ENCODE peak calls at places on chromosomes 3 and 15, in six cellular contexts. I is Panc1, W is gastrocnemius medialis, T is WERI-Rb-1, Z is breast epithelium, S is fibroblast of lung. X is an unnamed sample.

GRCh38 chr3:138946554-138947302 is at the start of the genes FOXL2 and FOXL2NB:
- DNase-seq in I (no peak), W (no peak), T (peak; percentile 70), Z (no peak), S (peak; percentile 42), X (no peak)

GRCh38 chr3:179076243-179077027 is 4.8 kb upstream of the ZMAT3 start:
- DNase-seq in I (no peak), W (no peak), T (no peak), Z (no peak), S (no peak), X (no peak)

GRCh38 chr3:117811797-117812196 is 1102.2 kb downstream of the TUSC7 start:
- DNase-seq in I (no peak), W (no peak), T (no peak), Z (no peak), S (no peak), X (no peak)

GRCh38 chr3:123084738-123085237 is 18.0 kb downstream of the PDIA5 start:
- DNase-seq in I (no peak), W (no peak), T (no peak), Z (no peak), S (no peak), X (no peak)

GRCh38 chr3:107600784-107601183 is 78.0 kb downstream of the BBX start:
- DNase-seq in I (no peak), W (no peak), T (no peak), Z (no peak), S (no peak), X (no peak)

GRCh38 chr15:42595641-42596240 is 20.3 kb downstream of the STARD9 start:
- DNase-seq in I (no peak), W (no peak), T (no peak), Z (no peak), S (peak; percentile 84), X (no peak)

GRCh38 chr3:57999423-58000115 is 8.7 kb upstream of the FLNB start:
- DNase-seq in I (no peak), W (no peak), T (no peak), Z (no peak), S (no peak), X (no peak)

GRCh38 chr3:139655880-139656279 is 21.9 kb downstream of the NMNAT3 start:
- DNase-seq in I (no peak), W (no peak), T (no peak), Z (no peak), S (peak; percentile 17), X (peak; percentile 62)

GRCh38 chr3:18237251-18238005 is 187.7 kb downstream of the SATB1 start:
- DNase-seq in I (no peak), W (no peak), T (no peak), Z (no peak), S (peak; percentile 17), X (no peak)

GRCh38 chr3:14482271-14482721 is 57.8 kb downstream of the GRIP2 start:
- DNase-seq in I (no peak), W (no peak), T (no peak), Z (no peak), S (no peak), X (no peak)

GRCh38 chr15:90482124-90483011 is 47.4 kb upstream of the CRTC3 start:
- DNase-seq in I (peak; percentile 18), W (no peak), T (peak; percentile 27), Z (no peak), S (peak; percentile 74), X (no peak)

GRCh38 chr3:17915341-17915740 is 172.9 kb upstream of the TBC1D5 start:
- DNase-seq in I (no peak), W (no peak), T (no peak), Z (no peak), S (no peak), X (no peak)

DNA sequence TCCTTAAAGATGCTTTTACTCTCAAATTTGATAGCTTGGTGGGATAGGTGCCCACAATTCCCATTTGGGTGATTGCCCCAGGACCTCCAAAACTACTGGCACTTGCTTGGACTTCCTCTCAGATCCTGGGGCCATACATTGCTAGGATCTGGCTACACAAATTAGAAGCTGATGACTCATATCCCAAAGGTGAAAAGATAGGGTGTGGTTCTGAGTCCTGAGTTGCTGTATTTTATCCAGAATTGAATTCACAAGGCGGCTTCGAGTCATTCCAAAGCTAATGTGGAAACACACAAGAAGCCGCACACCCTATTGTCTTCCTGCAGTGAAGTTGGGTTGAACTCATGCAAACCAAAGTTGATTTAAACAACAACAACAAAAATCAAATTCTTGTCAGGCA is 53.4 kb downstream of the DUT start:
- DNase-seq in I (no peak), W (no peak), T (no peak), Z (no peak), S (no peak), X (no peak)
- H3K4me3 ChIP-seq in I (no peak overlapping the region), W (no peak overlapping the region), T (no peak overlapping the region), Z (no peak overlapping the region), S (no peak overlapping the region), X (no peak overlapping the region)

DNA sequence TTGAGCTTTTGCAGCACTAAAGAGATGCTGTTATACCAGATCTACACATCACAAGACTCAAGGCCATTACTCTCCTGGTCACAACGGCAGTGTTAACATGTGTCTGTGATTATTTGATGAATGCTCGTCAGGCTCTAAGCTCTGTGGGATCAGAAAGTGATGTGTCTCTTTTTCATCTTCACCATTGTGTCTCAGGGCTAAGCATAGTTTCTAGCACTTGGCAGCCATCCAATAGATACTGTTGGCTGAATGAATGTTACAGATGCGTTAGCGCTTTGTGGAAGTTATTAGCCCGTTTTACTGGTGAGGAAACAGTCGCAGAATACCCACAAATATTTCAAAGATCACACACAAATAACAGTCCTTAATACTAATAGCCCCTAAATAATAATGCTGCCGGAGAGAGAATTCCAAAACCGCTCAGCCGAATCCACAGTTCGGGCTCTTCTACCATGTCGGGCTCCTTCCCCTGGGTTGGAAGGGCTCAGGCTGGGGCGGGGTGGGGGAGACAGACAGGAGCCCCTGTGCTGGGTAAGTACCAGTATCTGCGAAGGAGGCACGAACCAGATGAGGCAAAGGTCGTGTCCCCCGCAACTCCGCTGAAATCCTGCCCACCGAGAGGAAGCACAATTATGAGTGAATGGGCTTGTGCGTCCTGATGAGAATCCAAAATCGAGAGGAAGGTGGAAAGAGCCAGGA is 1.1 kb upstream of the FAM81A start:
- DNase-seq in I (no peak), W (no peak), T (no peak), Z (no peak), S (no peak), X (no peak)
- H3K27me3 ChIP-seq in I (peaks cover 10% of the 10 kb centered on the region), W (no peaks in the 10 kb centered on the region), T (no peaks in the 10 kb centered on the region), Z (no peaks in the 10 kb centered on the region), S (peaks cover 17% of the 10 kb centered on the region), X (no peaks in the 10 kb centered on the region)

DNA sequence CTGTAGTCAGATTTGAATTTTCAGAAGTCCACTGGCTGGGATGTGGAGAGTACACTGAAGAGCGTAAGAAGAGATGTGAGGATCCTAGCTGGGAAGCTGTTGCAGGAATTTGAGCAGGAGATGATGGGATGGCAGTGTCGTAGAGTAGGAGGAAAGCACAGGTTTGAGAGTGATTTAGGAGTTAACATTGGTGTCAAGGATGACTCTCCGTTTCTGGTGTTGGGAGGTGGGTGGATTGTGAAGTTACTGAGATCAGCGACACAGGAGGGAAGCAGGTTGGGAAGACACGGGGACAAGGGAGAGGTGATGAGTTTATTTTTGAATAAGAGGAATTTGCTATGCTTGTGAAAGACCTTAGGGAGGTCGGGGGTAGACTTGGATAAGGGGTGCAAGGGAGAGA is 434.2 kb upstream of the TPM1 start:
- DNase-seq in I (no peak), W (no peak), T (no peak), Z (no peak), S (no peak), X (no peak)
- H3K27ac ChIP-seq in I (no peak overlapping the region), W (no peak overlapping the region), T (no peak overlapping the region), Z (no peak overlapping the region), S (no peak overlapping the region), X (no peak overlapping the region)

GRCh38 chr15:63308491-63308890 is 31.1 kb downstream of the APH1B start:
- DNase-seq in I (no peak), W (no peak), T (no peak), Z (no peak), S (no peak), X (no peak)

GRCh38 chr15:63308947-63309346 is 31.5 kb downstream of the APH1B start:
- DNase-seq in I (no peak), W (no peak), T (no peak), Z (no peak), S (no peak), X (no peak)

GRCh38 chr15:63313866-63314265 is 36.5 kb downstream of the APH1B start:
- DNase-seq in I (no peak), W (no peak), T (no peak), Z (no peak), S (no peak), X (no peak)

GRCh38 chr15:63312286-63312685 is 34.9 kb downstream of the APH1B start:
- DNase-seq in I (no peak), W (no peak), T (no peak), Z (no peak), S (no peak), X (no peak)

DNA sequence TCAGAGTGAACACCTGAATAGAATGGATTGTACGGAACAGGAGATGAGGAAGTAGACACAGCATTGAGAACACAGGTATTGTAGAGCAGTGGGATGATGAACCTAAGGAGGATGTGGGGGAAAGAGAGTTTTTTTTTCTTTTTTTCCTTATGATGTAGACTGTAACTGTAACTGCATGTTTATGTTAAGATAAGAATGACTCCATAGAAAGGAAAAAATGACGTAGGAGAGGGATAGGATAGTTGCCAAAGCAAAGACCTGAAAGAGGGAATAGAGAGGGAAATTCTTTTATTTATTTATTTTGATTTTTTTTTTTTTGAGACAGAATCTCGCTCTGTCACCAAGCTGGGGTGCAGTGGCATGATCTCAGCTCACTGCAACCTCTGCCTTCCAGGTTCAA is 33.2 kb downstream of the APH1B start:
- DNase-seq in I (no peak), W (no peak), T (no peak), Z (no peak), S (no peak), X (no peak)
- H3K4me3 ChIP-seq in I (no peak overlapping the region), W (no peak overlapping the region), T (no peak overlapping the region), Z (no peak overlapping the region), S (no peak overlapping the region), X (no peak overlapping the region)

GRCh38 chr3:72324253-72324811 is 523.9 kb downstream of the SHQ1 start:
- DNase-seq in I (no peak), W (no peak), T (no peak), Z (no peak), S (no peak), X (no peak)

GRCh38 chr3:72322264-72322976 is 525.8 kb downstream of the SHQ1 start:
- DNase-seq in I (no peak), W (no peak), T (no peak), Z (no peak), S (no peak), X (no peak)

GRCh38 chr3:72327008-72327407 is 521.2 kb downstream of the SHQ1 start:
- DNase-seq in I (no peak), W (no peak), T (no peak), Z (no peak), S (no peak), X (no peak)

GRCh38 chr3:72320911-72321385 is 527.3 kb downstream of the SHQ1 start:
- DNase-seq in I (no peak), W (no peak), T (no peak), Z (no peak), S (peak; percentile 66), X (no peak)

DNA sequence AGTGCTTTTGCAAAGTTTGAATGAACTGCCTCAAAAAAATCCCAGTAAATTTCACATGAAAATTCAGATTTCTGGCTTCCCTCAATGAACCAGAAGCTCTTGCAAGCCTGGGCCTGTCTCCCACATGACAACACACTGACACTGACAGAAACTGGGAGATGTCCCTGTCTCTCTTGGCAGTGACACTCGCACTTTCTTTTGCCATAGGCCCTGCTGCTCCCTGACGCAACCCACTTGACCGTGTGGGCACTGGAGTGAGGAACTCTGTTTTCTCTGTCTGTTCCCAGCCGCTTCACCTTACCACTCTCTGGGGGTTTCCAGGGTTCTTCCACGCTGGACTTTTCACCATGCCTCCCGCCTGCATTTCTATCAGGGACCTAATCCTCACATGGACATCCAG is 524.5 kb downstream of the SHQ1 start:
- DNase-seq in I (no peak), W (no peak), T (no peak), Z (peak; percentile 39), S (no peak), X (no peak)
- H3K27me3 ChIP-seq in I (no peaks in the 10 kb centered on the region), W (no peaks in the 10 kb centered on the region), T (no peaks in the 10 kb centered on the region), Z (no peaks in the 10 kb centered on the region), S (peaks cover 6% of the 10 kb centered on the region), X (no peaks in the 10 kb centered on the region)

X was measured in right atrium auricular region.